ENCODE peak calls at places on chromosomes 4 and X, in four cellular contexts. One of them, this sample, is unnamed.

GRCh38 chrX:63855896-63856295 is 70.9 kb upstream of the ARHGEF9 start:
- DNase-seq in H1: no peak
- DNase-seq in HCT116: no peak
- DNase-seq in HepG2: no peak
- DNase-seq in this sample: no peak

GRCh38 chrX:41276661-41277506 is 57.1 kb upstream of the DDX3X start:
- DNase-seq in HCT116: no peak
- DNase-seq in H1: no peak
- DNase-seq in HepG2: no peak
- DNase-seq in this sample: no peak

GRCh38 chr4:90441770-90442169 is 314.6 kb downstream of the CCSER1 start:
- DNase-seq in H1: no peak
- DNase-seq in HCT116: no peak
- DNase-seq in HepG2: no peak
- DNase-seq in this sample: no peak

GRCh38 chrX:24553016-24553415 is 87.9 kb downstream of the PDK3 start:
- DNase-seq in HCT116: no peak
- DNase-seq in H1: no peak
- DNase-seq in HepG2: no peak
- DNase-seq in this sample: no peak

GRCh38 chrX:119478504-119478903 is 10.3 kb downstream of the SLC25A5 start:
- DNase-seq in HCT116: no peak
- DNase-seq in H1: no peak
- DNase-seq in HepG2: no peak
- DNase-seq in this sample: no peak

GRCh38 chrX:5876984-5877655 is 351.5 kb downstream of the NLGN4X start:
- DNase-seq in H1: peak
- DNase-seq in HepG2: peak
- DNase-seq in HCT116: no peak
- DNase-seq in this sample: peak

GRCh38 chr4:94653984-94654609 is 103.7 kb upstream of the BMPR1B start:
- DNase-seq in HepG2: no peak
- DNase-seq in HCT116: no peak
- DNase-seq in H1: no peak
- DNase-seq in this sample: no peak

GRCh38 chr4:97153042-97153441 is 990.2 kb downstream of the STPG2 start:
- DNase-seq in HepG2: peak
- DNase-seq in H1: no peak
- DNase-seq in HCT116: peak
- DNase-seq in this sample: no peak

GRCh38 chr4:67762091-67762490 is 7.9 kb upstream of the GNRHR start:
- DNase-seq in H1: no peak
- DNase-seq in HCT116: no peak
- DNase-seq in HepG2: no peak
- DNase-seq in this sample: no peak

GRCh38 chrX:110055616-110056015 is 52.7 kb downstream of the TMEM164 start:
- DNase-seq in HCT116: no peak
- DNase-seq in HepG2: no peak
- DNase-seq in H1: no peak
- DNase-seq in this sample: no peak

GRCh38 chrX:110060317-110060716 is 57.4 kb downstream of the TMEM164 start:
- DNase-seq in H1: no peak
- DNase-seq in HepG2: no peak
- DNase-seq in HCT116: no peak
- DNase-seq in this sample: no peak

GRCh38 chrX:110053453-110053852 is 50.5 kb downstream of the TMEM164 start:
- DNase-seq in HepG2: no peak
- DNase-seq in HCT116: no peak
- DNase-seq in H1: no peak
- DNase-seq in this sample: no peak

GRCh38 chrX:110059410-110059809 is 56.5 kb downstream of the TMEM164 start:
- DNase-seq in HepG2: no peak
- DNase-seq in HCT116: no peak
- DNase-seq in H1: no peak
- DNase-seq in this sample: no peak

DNA sequence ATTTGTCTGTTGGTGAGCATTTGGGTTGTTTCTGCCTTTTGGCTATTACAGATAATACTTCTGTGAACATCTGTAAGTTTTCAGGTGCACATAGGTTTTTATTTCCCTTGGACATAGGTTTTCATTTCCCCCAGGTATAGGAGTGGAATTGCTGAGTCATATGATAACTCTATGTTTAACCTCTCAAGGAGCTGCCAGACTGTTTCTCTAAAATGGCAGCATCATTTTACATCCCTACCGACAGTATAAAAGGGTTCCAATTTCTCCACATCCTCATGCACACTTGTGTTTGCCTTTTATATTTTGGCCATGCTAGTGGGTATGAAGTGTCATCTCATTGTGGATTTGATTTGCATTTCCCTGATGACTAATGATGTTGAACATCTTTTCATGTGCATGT is 53.5 kb downstream of the TMEM164 start:
- DNase-seq in HCT116: no peak
- DNase-seq in H1: no peak
- DNase-seq in HepG2: no peak
- DNase-seq in this sample: no peak
- TF ChIP-seq FOSL1 in HCT116: no peak
- TF ChIP-seq FOSL1 in H1: no peak
- TF ChIP-seq FOSL1 in HepG2: no peak
- TF ChIP-seq FOSL1 in this sample: no peak

GRCh38 chr4:154781983-154782293 is 866 bp downstream of the RBM46 start:
- DNase-seq in H1: no peak
- DNase-seq in HCT116: no peak
- DNase-seq in HepG2: no peak
- DNase-seq in this sample: no peak
- TF ChIP-seq FOSL1 in H1: no peak
- TF ChIP-seq FOSL1 in HCT116: no peak
- TF ChIP-seq FOSL1 in HepG2: no peak
- TF ChIP-seq FOSL1 in this sample: no peak

GRCh38 chr4:4687100-4687499 is 145.3 kb upstream of the STX18 start:
- DNase-seq in HepG2: no peak
- DNase-seq in HCT116: no peak
- DNase-seq in H1: no peak
- DNase-seq in this sample: no peak

GRCh38 chr4:4687935-4688727 is 146.3 kb upstream of the STX18 start:
- DNase-seq in H1: no peak
- DNase-seq in HepG2: no peak
- DNase-seq in HCT116: no peak
- DNase-seq in this sample: no peak

GRCh38 chr4:4693258-4693657 is 151.4 kb upstream of the STX18 start:
- DNase-seq in HepG2: peak
- DNase-seq in HCT116: no peak
- DNase-seq in H1: no peak
- DNase-seq in this sample: no peak

GRCh38 chr4:4690854-4691253 is 149.0 kb upstream of the STX18 start:
- DNase-seq in HepG2: no peak
- DNase-seq in H1: no peak
- DNase-seq in HCT116: no peak
- DNase-seq in this sample: no peak

DNA sequence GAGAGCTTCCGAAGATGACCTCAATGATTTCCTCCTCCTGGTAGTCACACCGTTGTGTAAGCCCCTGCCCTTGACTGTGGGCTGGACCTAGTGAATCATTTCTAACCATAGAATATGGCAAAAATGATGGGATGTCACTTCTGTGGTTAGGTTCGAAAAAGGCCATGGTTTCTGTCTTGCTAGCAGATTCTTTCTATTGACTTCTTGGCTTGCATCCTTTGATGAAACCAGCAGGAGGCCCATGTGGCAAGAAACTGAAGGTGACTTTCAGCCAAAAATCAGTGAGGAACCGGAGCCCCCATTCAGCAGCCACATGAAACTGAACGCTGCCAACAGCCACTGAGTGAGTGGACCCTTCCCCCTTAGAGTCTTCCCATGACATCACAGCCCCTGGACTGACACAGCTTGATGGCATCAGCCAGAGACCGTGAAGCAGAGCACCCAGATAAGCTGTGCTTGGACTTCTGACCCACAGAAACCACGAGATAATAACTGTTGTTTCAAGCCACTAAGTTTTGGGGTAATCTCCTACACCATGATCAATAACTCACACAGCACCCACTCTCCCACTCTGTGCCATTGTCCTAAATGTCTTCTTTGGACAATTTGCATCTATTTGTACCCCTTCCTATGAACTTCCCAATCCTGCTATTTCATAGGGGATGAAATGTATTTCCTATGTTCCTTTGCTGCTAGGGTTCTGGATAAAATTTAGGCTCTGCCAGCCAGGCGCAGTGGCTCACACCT is 148.0 kb upstream of the STX18 start:
- DNase-seq in HepG2: no peak
- DNase-seq in HCT116: no peak
- DNase-seq in H1: no peak
- DNase-seq in this sample: no peak
- TF ChIP-seq FOSL1 in HepG2: no peak
- TF ChIP-seq FOSL1 in HCT116: no peak
- TF ChIP-seq FOSL1 in H1: no peak
- TF ChIP-seq FOSL1 in this sample: no peak

GRCh38 chr4:31283689-31284088 is 563.5 kb downstream of the PCDH7 start:
- DNase-seq in HCT116: no peak
- DNase-seq in H1: no peak
- DNase-seq in HepG2: no peak
- DNase-seq in this sample: no peak
- TF ChIP-seq FOSL1 in HCT116: no peak
- TF ChIP-seq FOSL1 in H1: no peak
- TF ChIP-seq FOSL1 in HepG2: no peak
- TF ChIP-seq FOSL1 in this sample: no peak

GRCh38 chr4:87502580-87503238 is 26.5 kb downstream of the SPARCL1 start:
- DNase-seq in HepG2: no peak
- DNase-seq in H1: no peak
- DNase-seq in HCT116: peak
- DNase-seq in this sample: no peak
- TF ChIP-seq FOSL1 in HepG2: no peak
- TF ChIP-seq FOSL1 in H1: no peak
- TF ChIP-seq FOSL1 in HCT116: peak
- TF ChIP-seq FOSL1 in this sample: no peak

GRCh38 chr4:187424636-187425035 is 570.9 kb upstream of the ZFP42 start:
- DNase-seq in HepG2: no peak
- DNase-seq in H1: no peak
- DNase-seq in HCT116: no peak
- DNase-seq in this sample: no peak
- TF ChIP-seq FOSL1 in HepG2: no peak
- TF ChIP-seq FOSL1 in H1: no peak
- TF ChIP-seq FOSL1 in HCT116: no peak
- TF ChIP-seq FOSL1 in this sample: no peak

DNA sequence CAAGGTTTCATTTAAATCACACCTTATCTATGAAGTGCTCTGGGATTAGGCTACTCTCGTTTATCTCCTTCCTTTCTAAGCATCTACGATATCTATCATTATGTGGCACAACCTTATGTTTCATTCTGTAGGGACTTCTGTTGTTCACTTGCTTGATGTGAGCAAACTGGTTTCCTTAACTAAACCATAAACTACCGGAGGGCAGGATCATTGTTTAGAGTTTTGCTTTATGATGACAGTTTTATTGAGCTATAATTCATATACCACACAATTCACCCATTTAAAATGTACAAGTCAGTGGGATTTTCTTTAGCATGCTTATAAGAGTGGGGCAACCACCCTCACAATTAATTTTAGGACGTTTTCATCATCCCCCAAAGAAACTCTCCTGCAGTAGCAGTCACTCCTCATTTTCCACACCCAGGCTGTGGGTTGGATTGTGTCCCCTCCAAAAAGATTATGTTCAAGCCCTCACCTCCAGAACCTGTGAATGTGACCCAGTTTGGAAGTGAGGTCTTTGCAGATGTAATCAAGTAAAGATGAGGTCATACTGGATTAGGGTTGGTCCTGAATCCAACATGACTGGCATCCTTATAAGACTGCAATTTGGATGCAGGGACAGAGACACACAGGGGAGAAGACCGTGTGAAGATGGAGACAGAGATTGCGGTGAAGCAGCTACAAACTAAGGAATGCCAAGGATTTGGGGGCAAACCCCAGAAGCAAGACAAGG is 42.1 kb upstream of the SH3RF1 start:
- DNase-seq in HepG2: no peak
- DNase-seq in H1: no peak
- DNase-seq in HCT116: no peak
- DNase-seq in this sample: no peak
- TF ChIP-seq FOSL1 in HepG2: no peak
- TF ChIP-seq FOSL1 in H1: no peak
- TF ChIP-seq FOSL1 in HCT116: no peak
- TF ChIP-seq FOSL1 in this sample: no peak

DNA sequence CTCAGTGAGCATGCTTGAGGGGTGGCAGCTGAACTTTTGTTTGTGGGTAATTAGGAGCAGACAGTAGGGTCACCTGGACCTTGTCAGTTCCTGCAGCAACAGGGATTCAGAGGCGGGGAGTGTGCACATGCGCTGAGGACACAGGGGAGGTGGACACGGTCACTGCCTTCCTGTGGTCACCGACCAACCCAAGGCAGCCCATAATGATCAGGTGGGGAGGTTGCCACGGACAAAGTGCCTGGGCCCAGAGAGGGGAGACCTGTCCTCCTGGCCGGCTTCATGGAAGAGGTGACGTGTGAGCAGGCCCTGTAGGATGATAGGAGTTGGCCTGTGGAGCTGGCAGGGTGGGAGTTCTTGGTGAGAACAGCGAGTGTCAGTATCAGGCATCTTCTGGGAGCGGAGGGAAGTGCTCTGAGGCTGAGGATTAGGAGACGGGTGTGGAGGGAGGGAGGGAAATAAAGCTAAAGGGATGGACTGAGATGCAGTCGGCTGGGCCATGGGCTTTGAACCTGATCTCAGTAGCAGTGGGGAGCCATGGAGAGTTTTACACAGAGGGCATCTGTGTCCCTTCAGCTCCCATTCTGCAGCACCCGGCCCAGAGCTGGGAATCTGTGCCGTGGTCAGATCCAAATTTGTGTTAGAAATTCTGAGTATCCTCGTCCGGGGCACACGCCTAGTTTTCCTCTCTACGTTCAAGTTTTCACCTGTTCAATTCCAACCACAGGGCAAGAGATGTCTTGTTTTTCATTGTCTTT is 100.0 kb downstream of the PSAPL1 start:
- DNase-seq in HepG2: no peak
- DNase-seq in HCT116: no peak
- DNase-seq in H1: no peak
- DNase-seq in this sample: no peak
- TF ChIP-seq FOSL1 in HepG2: no peak
- TF ChIP-seq FOSL1 in HCT116: no peak
- TF ChIP-seq FOSL1 in H1: no peak
- TF ChIP-seq FOSL1 in this sample: no peak

DNA sequence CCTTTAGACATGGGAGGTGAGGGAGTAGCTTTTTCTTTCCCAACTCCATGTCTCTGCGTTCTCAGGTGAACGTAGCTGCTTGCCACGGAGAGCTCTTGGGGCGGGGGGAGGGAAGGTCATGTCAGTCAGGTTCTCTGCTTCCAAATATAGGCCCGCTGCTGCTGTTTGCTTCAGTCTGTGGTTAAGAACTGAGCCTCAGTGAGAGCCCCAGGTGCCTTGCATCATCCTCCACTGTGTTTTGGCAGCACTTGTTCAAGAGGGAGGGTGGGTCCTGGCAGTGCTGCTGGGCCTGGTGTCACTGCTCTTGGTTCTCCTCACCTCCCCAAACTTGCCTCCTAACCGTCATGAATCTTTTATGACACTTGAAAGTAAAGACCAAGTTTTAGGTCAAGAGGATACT is 46.6 kb downstream of the HADH start:
- DNase-seq in HepG2: no peak
- DNase-seq in H1: no peak
- DNase-seq in HCT116: no peak
- DNase-seq in this sample: no peak
- TF ChIP-seq FOSL1 in HepG2: no peak
- TF ChIP-seq FOSL1 in H1: no peak
- TF ChIP-seq FOSL1 in HCT116: no peak
- TF ChIP-seq FOSL1 in this sample: no peak